ENCODE peak calls at places on chromosome 11, in nine cellular contexts. G is esophagus squamous epithelium; B is dorsolateral prefrontal cortex; F is breast epithelium; E is trophoblast cell; O is CD8-positive, alpha-beta T cell; D is AG04450; J is SJCRH30; U is adrenal gland. Y is an unnamed sample.

GRCh38 chr11:102927624-102927990 is 27.9 kb downstream of the MMP13 start:
- DNase-seq in G (no peak), B (no peak), F (no peak), E (no peak), O (no peak), D (no peak), J (no peak), U (no peak), Y (no peak)

GRCh38 chr11:100966366-100966765 is 163.2 kb downstream of the PGR start:
- DNase-seq in G (no peak), B (no peak), F (no peak), E (no peak), O (no peak), D (no peak), J (no peak), U (no peak), Y (no peak)

GRCh38 chr11:73623651-73624050 is 22.7 kb upstream of the PLEKHB1 start:
- DNase-seq in G (no peak), B (no peak), F (no peak), E (peak), O (no peak), D (no peak), J (peak), U (no peak), Y (no peak)

GRCh38 chr11:35944503-35945136 is 758 bp downstream of the LDLRAD3 start:
- DNase-seq in G (no peak), B (peak), F (no peak), E (no peak), O (no peak), D (no peak), J (peak), U (peak), Y (no peak)

GRCh38 chr11:63599211-63600122 is 14.8 kb downstream of the PLAAT3 start:
- DNase-seq in G (no peak), B (no peak), F (no peak), E (peak), O (no peak), D (no peak), J (no peak), U (no peak), Y (no peak)

GRCh38 chr11:72411623-72412532 is 22.5 kb downstream of the CLPB start:
- DNase-seq in G (no peak), B (no peak), F (no peak), E (no peak), O (no peak), D (no peak), J (no peak), U (peak), Y (no peak)

GRCh38 chr11:84564180-84564866 is 1062.8 kb downstream of the DLG2 start:
- DNase-seq in G (no peak), B (no peak), F (no peak), E (peak), O (no peak), D (peak), J (peak), U (peak), Y (no peak)

GRCh38 chr11:45801723-45802315 is 3.1 kb upstream of the SLC35C1 start:
- DNase-seq in G (no peak), B (no peak), F (no peak), E (no peak), O (no peak), D (no peak), J (no peak), U (no peak), Y (peak)

GRCh38 chr11:92775277-92775676 is 194.2 kb upstream of the MTNR1B start:
- DNase-seq in G (no peak), B (no peak), F (no peak), E (no peak), O (no peak), D (no peak), J (no peak), U (no peak), Y (no peak)

GRCh38 chr11:116563028-116563712 is 209.6 kb downstream of the BUD13 start:
- DNase-seq in G (no peak), B (peak), F (no peak), E (no peak), O (no peak), D (no peak), J (no peak), U (no peak), Y (no peak)

GRCh38 chr11:45885274-45885920 is at the start of gene MAPK8IP1:
- DNase-seq in G (no peak), B (no peak), F (no peak), E (peak), O (peak), D (no peak), J (peak), U (peak), Y (no peak)

GRCh38 chr11:1310772-1311468 is 1.5 kb upstream of the TOLLIP start:
- DNase-seq in G (no peak), B (no peak), F (no peak), E (no peak), O (peak), D (no peak), J (no peak), U (no peak), Y (peak)

GRCh38 chr11:134757633-134758032 is 345.6 kb upstream of the B3GAT1 start:
- DNase-seq in G (no peak), B (no peak), F (no peak), E (no peak), O (no peak), D (no peak), J (no peak), U (no peak), Y (peak)

GRCh38 chr11:120052196-120052775 is 85.6 kb downstream of the TRIM29 start:
- DNase-seq in G (no peak), B (no peak), F (no peak), E (no peak), O (no peak), D (no peak), J (no peak), U (no peak), Y (peak)

GRCh38 chr11:41201156-41201555 is 258.3 kb downstream of the LRRC4C start:
- DNase-seq in G (no peak), B (peak), F (no peak), E (peak), O (no peak), D (no peak), J (peak), U (peak), Y (no peak)

GRCh38 chr11:5153574-5154431 is 754 bp downstream of the OR52A1 start:
- DNase-seq in G (no peak), B (no peak), F (no peak), E (no peak), O (no peak), D (no peak), J (no peak), U (no peak), Y (no peak)

DNA sequence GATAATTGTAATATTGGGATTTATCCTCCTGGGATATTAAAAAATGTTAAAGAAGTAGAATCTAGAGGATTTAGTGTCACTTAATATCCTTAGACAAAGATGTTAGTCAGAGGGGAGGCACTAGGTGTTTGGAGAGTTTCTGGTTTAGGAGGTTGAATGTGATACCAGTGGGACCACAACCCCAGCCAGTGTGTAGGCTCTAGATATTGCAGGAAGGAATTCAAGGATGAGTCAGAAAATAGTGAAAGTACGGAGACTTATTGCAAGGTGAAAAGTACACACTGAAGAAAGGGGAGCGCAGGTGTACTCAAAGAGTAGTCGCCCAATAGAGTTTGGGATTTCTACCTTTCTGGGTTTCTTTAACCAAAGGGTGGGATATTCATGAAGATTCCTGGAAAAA is 5.7 kb upstream of the TMEM41B start:
- DNase-seq in G (no peak), B (no peak), F (no peak), E (peak), O (no peak), D (no peak), J (no peak), U (no peak), Y (no peak)
- H3K27ac ChIP-seq in G (no peak), B (no peak), F (no peak), E (no peak), O (no peak), D (no peak), J (no peak), U (no peak), Y (no peak)

DNA sequence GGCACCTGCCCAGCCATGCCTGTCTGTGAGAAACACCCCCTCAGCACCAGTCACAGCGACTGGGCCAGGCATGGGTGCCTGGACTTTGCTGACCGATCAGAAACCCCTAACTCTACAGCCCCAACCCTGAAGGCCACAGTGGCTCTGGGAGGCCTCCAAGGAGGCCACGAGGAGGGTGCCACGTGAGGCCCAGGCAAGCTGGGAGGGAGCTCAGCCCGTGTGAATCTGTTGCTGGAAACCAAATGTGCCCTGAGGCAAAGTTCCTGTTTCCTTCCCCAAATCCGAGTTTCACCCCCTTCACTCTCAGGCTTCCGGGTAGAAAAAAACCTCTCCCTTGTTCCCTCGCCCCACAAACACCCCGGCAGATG is 1.3 kb downstream of the UNC93B1 start:
- DNase-seq in G (no peak), B (no peak), F (no peak), E (no peak), O (no peak), D (no peak), J (no peak), U (peak), Y (no peak)
- H3K27ac ChIP-seq in G (peak), B (no peak), F (peak), E (no peak), O (no peak), D (no peak), J (no peak), U (no peak), Y (no peak)

GRCh38 chr11:69636870-69637600 is 3.9 kb upstream of the CCND1 start:
- DNase-seq in G (no peak), B (no peak), F (peak), E (no peak), O (no peak), D (no peak), J (no peak), U (no peak), Y (no peak)
- H3K27ac ChIP-seq in G (peak), B (no peak), F (peak), E (peak), O (no peak), D (peak), J (no peak), U (no peak), Y (no peak)

DNA sequence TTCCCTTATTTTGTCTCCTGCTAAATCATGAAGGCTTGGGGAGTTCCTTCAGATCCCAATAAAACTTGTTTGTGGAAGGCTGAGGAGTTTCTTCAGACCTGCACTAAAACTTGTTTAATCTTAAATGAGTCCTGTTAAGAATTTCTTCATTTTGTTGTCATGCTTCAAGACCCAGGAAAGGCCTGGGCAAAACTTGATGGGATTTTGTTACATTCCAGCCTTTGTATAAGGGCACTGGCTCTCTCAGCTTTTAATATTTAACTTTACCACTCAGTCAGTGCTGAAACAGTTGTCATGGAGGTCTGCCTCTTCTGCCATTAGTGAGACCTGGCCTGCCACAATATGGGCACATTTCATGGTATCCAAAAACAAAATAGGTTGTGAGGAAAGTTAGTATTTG is 699.0 kb downstream of the ETS1 start:
- DNase-seq in G (no peak), B (no peak), F (no peak), E (no peak), O (no peak), D (no peak), J (no peak), U (no peak), Y (no peak)
- H3K27ac ChIP-seq in G (no peak), B (no peak), F (no peak), E (no peak), O (no peak), D (no peak), J (no peak), U (no peak), Y (no peak)